ENCODE peak calls at places on chromosomes 4 and X, in eight cellular contexts. L, Z, H, W, Q, S, J and C are unnamed samples.

GRCh38 chrX:103330601-103331397 is 760 bp downstream of the TCEAL7 start:
- DNase-seq in L (peak; percentile 69), Z (no peak), H (peak; percentile 1), W (no peak), Q (no peak), S (no peak), J (no peak), C (no peak)

GRCh38 chrX:38899650-38900049 is 98.4 kb downstream of the MID1IP1 start:
- DNase-seq in L (no peak), Z (no peak), H (no peak), W (no peak), Q (no peak), S (no peak), J (no peak), C (no peak)

GRCh38 chr4:6893449-6894085 is 16.1 kb upstream of the TBC1D14 start:
- DNase-seq in L (no peak), Z (no peak), H (peak; percentile 78), W (no peak), Q (no peak), S (peak; percentile 52), J (peak; percentile 55), C (no peak)

GRCh38 chr4:170750519-170750918 is 660.8 kb upstream of the AADAT start:
- DNase-seq in L (no peak), Z (no peak), H (no peak), W (no peak), Q (no peak), S (no peak), J (no peak), C (no peak)

GRCh38 chrX:40871385-40872082 is 136.2 kb upstream of the MED14 start:
- DNase-seq in L (no peak), Z (no peak), H (peak; percentile 10), W (no peak), Q (no peak), S (no peak), J (no peak), C (no peak)

GRCh38 chr4:169136330-169136729 is 126.3 kb upstream of the CBR4 start:
- DNase-seq in L (no peak), Z (no peak), H (no peak), W (no peak), Q (no peak), S (no peak), J (no peak), C (no peak)

GRCh38 chr4:145984563-145984962 is 45.9 kb upstream of the ZNF827 start:
- DNase-seq in L (no peak), Z (no peak), H (no peak), W (no peak), Q (no peak), S (no peak), J (no peak), C (no peak)

GRCh38 chr4:152369203-152369902 is 166.5 kb downstream of the FBXW7 start:
- DNase-seq in L (no peak), Z (no peak), H (no peak), W (no peak), Q (no peak), S (no peak), J (no peak), C (no peak)

GRCh38 chrX:9197231-9197630 is 163.3 kb upstream of the FAM9B start:
- DNase-seq in L (no peak), Z (no peak), H (peak; percentile 86), W (no peak), Q (no peak), S (no peak), J (no peak), C (no peak)

GRCh38 chrX:137072396-137072795 is 38.6 kb upstream of the GPR101 start:
- DNase-seq in L (no peak), Z (no peak), H (no peak), W (no peak), Q (no peak), S (no peak), J (no peak), C (no peak)

GRCh38 chrX:47814853-47815252 is 21.8 kb upstream of the ZNF81 start:
- DNase-seq in L (peak; percentile 13), Z (no peak), H (no peak), W (no peak), Q (no peak), S (no peak), J (no peak), C (no peak)

GRCh38 chr4:47032405-47033106 is 1.2 kb downstream of the GABRB1 start:
- DNase-seq in L (peak; percentile 88), Z (peak; percentile 35), H (peak; percentile 70), W (peak; percentile 46), Q (peak; percentile 61), S (peak; percentile 4), J (peak; percentile 20), C (no peak)

GRCh38 chr4:41881931-41882621 is 53.2 kb upstream of the TMEM33 start:
- DNase-seq in L (peak; percentile 52), Z (no peak), H (no peak), W (no peak), Q (no peak), S (no peak), J (no peak), C (no peak)

GRCh38 chr4:124202106-124202505 is 510.4 kb downstream of the ANKRD50 start:
- DNase-seq in L (no peak), Z (no peak), H (peak; percentile 77), W (peak; percentile 14), Q (no peak), S (no peak), J (no peak), C (no peak)
- H3K27ac ChIP-seq in L (no peak overlapping the region), Z (no peak overlapping the region), H (no peak overlapping the region), W (no peak overlapping the region), Q (no peak overlapping the region), S (no peak overlapping the region), J (no peak overlapping the region), C (no peak overlapping the region)

DNA sequence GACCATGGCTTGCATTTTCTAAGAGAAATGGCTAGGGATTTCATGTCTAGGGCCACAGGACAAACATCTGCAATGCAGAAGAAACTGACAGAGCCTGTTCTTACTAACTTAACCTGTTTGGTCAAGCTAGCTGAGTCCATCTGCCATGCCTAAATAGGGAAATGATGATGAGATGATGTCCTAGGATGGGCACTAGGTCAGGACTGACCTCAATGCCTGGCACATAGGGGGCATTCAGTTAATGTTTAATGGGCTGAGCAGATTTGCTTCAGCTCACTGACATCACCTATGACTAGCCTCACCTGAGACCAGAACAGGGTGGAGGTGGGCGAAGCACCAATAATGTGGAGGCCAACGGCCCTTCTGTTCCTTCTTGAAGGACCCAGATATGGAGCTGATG is 174.2 kb upstream of the SCML1 start:
- DNase-seq in L (no peak), Z (no peak), H (no peak), W (no peak), Q (no peak), S (no peak), J (no peak), C (no peak)
- H3K27ac ChIP-seq in L (no peak overlapping the region), Z (no peak overlapping the region), H (no peak overlapping the region), W (no peak overlapping the region), Q (no peak overlapping the region), S (peak overlapping the region; percentile 54), J (no peak overlapping the region), C (no peak overlapping the region)

GRCh38 chrX:130793966-130794365 is 109.0 kb downstream of the ENOX2 start:
- DNase-seq in L (no peak), Z (no peak), H (no peak), W (no peak), Q (no peak), S (no peak), J (no peak), C (no peak)

GRCh38 chrX:130789793-130790192 is 113.2 kb downstream of the ENOX2 start:
- DNase-seq in L (no peak), Z (no peak), H (no peak), W (no peak), Q (no peak), S (no peak), J (no peak), C (no peak)

GRCh38 chrX:130786030-130786429 is 117.0 kb downstream of the ENOX2 start:
- DNase-seq in L (no peak), Z (no peak), H (no peak), W (no peak), Q (no peak), S (no peak), J (no peak), C (no peak)

DNA sequence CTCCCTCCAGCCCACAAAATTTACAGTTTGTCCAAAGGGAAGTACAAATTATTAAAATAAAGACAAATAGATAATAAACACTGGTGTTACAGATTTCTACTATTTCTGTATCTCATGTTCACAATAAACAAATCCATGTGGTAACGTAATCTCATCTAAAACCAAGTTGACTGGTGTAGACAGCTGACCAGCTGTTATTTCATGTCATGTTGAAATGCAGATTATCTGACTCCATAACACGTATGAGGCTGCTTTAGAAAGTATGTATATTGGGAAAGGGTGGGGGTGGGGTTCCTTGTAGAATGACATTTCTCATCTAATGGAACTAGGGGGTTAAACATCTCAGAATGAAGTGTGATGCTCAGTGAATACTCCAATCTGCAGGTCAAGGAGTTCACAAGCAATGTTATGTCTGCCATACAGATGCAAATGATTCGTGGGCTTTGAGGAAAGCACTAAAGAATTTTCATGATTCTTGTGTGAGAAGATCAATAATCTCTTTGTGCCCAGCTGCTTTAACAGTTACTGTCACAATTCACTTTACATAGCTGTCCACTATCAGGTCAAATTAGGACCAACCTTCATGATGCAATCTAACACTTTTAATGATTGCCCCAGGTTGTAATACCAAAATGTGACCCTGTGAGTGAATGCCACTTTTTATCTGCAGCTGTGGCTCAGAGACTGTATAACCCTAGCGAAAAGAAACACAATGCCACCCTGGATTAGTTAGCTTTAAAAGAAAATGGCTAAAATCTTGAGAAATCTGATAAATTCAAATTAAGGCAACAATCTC is 114.0 kb downstream of the ENOX2 start:
- DNase-seq in L (no peak), Z (no peak), H (peak; percentile 15), W (no peak), Q (no peak), S (no peak), J (no peak), C (no peak)
- H3K27ac ChIP-seq in L (no peak overlapping the region), Z (no peak overlapping the region), H (no peak overlapping the region), W (no peak overlapping the region), Q (no peak overlapping the region), S (no peak overlapping the region), J (no peak overlapping the region), C (no peak overlapping the region)

GRCh38 chr4:123545569-123546122 is 149.1 kb downstream of the SPRY1 start:
- DNase-seq in L (no peak), Z (no peak), H (no peak), W (no peak), Q (no peak), S (no peak), J (no peak), C (no peak)

GRCh38 chr4:123546661-123547060 is 150.1 kb downstream of the SPRY1 start:
- DNase-seq in L (no peak), Z (no peak), H (no peak), W (no peak), Q (no peak), S (no peak), J (no peak), C (no peak)

GRCh38 chr4:123546123-123546654 is 149.6 kb downstream of the SPRY1 start:
- DNase-seq in L (no peak), Z (no peak), H (no peak), W (no peak), Q (no peak), S (no peak), J (no peak), C (no peak)

GRCh38 chr4:123547167-123547817 is 150.7 kb downstream of the SPRY1 start:
- DNase-seq in L (peak; percentile 79), Z (no peak), H (no peak), W (no peak), Q (peak; percentile 89), S (no peak), J (no peak), C (no peak)

DNA sequence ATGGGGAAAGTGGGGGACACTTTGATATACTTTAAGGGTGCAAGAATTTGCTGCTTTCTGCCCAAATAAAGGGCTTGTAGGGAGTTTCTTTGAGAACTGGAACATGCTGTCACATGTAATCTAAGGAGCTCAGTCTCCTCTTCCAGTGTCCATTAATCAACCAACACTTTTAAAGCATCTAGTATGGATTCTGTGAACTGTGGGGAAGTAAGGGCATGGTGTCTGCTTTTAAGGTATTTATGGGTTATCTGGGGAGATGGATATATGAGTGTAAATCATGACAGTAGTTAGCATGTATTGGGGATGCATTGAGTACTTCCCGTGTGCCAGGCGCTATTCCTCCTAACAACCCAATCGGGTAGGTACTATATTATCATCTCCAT is 151.2 kb downstream of the SPRY1 start:
- DNase-seq in L (no peak), Z (no peak), H (no peak), W (no peak), Q (no peak), S (no peak), J (no peak), C (no peak)
- H3K27ac ChIP-seq in L (no peak overlapping the region), Z (no peak overlapping the region), H (no peak overlapping the region), W (no peak overlapping the region), Q (peak overlapping the region; percentile 56), S (no peak overlapping the region), J (no peak overlapping the region), C (peak overlapping the region; percentile 60)